ENCODE peak calls at places on chromosomes 4 and X, in seven cellular contexts. A is transverse colon, E is choroid plexus epithelial cell, I is ascending aorta, W is BJ, G is testis, B is cardiac fibroblast. M is an unnamed sample.

GRCh38 chrX:103151799-103152198 is 58.9 kb upstream of the NXF3 start:
- DNase-seq in A (no peak), E (no peak), I (no peak), W (no peak), G (no peak), B (no peak), M (no peak)

GRCh38 chr4:53055716-53056413 is 193.7 kb downstream of the RASL11B start:
- DNase-seq in A (no peak), E (no peak), I (no peak), W (no peak), G (no peak), B (no peak), M (no peak)

GRCh38 chr4:94441838-94442237 is 9.9 kb upstream of the PDLIM5 start:
- DNase-seq in A (no peak), E (no peak), I (no peak), W (no peak), G (no peak), B (peak; percentile 10), M (no peak)

GRCh38 chr4:6605605-6606004 is 30.6 kb downstream of the MAN2B2 start:
- DNase-seq in A (no peak), E (no peak), I (no peak), W (no peak), G (no peak), B (no peak), M (no peak)

GRCh38 chr4:127781303-127782024 is 658 bp upstream of the HSPA4L start:
- DNase-seq in A (peak; percentile 49), E (peak; percentile 43), I (no peak), W (no peak), G (peak; percentile 70), B (no peak), M (peak; percentile 61)

GRCh38 chr4:15382669-15383273 is 45.1 kb upstream of the C1QTNF7 start:
- DNase-seq in A (no peak), E (no peak), I (no peak), W (no peak), G (no peak), B (no peak), M (no peak)

GRCh38 chrX:17595456-17596035 is 141.7 kb upstream of the SCML1 start:
- DNase-seq in A (no peak), E (peak; percentile 44), I (no peak), W (peak; percentile 39), G (no peak), B (peak; percentile 60), M (no peak)

GRCh38 chrX:23483396-23483795 is 148.7 kb downstream of the PTCHD1 start:
- DNase-seq in A (no peak), E (no peak), I (no peak), W (no peak), G (no peak), B (no peak), M (no peak)

GRCh38 chr4:98199247-98199646 is 56.0 kb upstream of the STPG2 start:
- DNase-seq in A (no peak), E (peak; percentile 13), I (no peak), W (no peak), G (peak; percentile 22), B (no peak), M (peak; percentile 15)

GRCh38 chrX:104195489-104196084 is 29.3 kb downstream of the FAM199X start:
- DNase-seq in A (no peak), E (peak; percentile 52), I (no peak), W (no peak), G (no peak), B (peak; percentile 39), M (no peak)

GRCh38 chr4:60863442-60863841 is 336.7 kb upstream of the ADGRL3 start:
- DNase-seq in A (no peak), E (no peak), I (no peak), W (no peak), G (no peak), B (no peak), M (no peak)

GRCh38 chr4:42151568-42152506 is 618 bp downstream of the BEND4 start:
- DNase-seq in A (peak; percentile 51), E (no peak), I (no peak), W (no peak), G (peak; percentile 81), B (no peak), M (no peak)

GRCh38 chr4:166165829-166166420 is 292.9 kb downstream of the TLL1 start:
- DNase-seq in A (no peak), E (peak; percentile 85), I (no peak), W (peak; percentile 22), G (peak; percentile 40), B (peak; percentile 87), M (no peak)

GRCh38 chr4:161714928-161715327 is 448.9 kb downstream of the FSTL5 start:
- DNase-seq in A (no peak), E (peak; percentile 4), I (no peak), W (no peak), G (no peak), B (no peak), M (no peak)

GRCh38 chr4:127598656-127599055 is 34.1 kb upstream of the INTU start:
- DNase-seq in A (no peak), E (no peak), I (no peak), W (no peak), G (no peak), B (no peak), M (no peak)

GRCh38 chr4:169015237-169015636 is 5.2 kb upstream of the CBR4 start:
- DNase-seq in A (no peak), E (no peak), I (no peak), W (no peak), G (peak; percentile 78), B (no peak), M (no peak)

GRCh38 chr4:36038521-36038920 is 205.8 kb downstream of the ARAP2 start:
- DNase-seq in A (no peak), E (no peak), I (no peak), W (no peak), G (no peak), B (no peak), M (no peak)

GRCh38 chr4:184807261-184807660 is 18.5 kb downstream of the ACSL1 start:
- DNase-seq in A (no peak), E (no peak), I (no peak), W (no peak), G (no peak), B (no peak), M (no peak)

GRCh38 chr4:100742045-100742444 is 224.2 kb upstream of the EMCN start:
- DNase-seq in A (no peak), E (peak; percentile 77), I (no peak), W (no peak), G (no peak), B (peak; percentile 86), M (no peak)

GRCh38 chrX:48153769-48154168 is 23.3 kb downstream of the SPACA5B start:
- DNase-seq in A (no peak), E (no peak), I (no peak), W (no peak), G (no peak), B (no peak), M (no peak)

GRCh38 chr4:187937557-187937956 is 58.0 kb upstream of the ZFP42 start:
- DNase-seq in A (no peak), E (no peak), I (no peak), W (no peak), G (no peak), B (no peak), M (no peak)

GRCh38 chr4:182255421-182256190 is 12.4 kb downstream of the TENM3 start:
- DNase-seq in A (no peak), E (no peak), I (no peak), W (no peak), G (no peak), B (no peak), M (no peak)

GRCh38 chr4:163332526-163333405 is at the start of gene NPY1R:
- DNase-seq in A (peak; percentile 75), E (peak; percentile 88), I (peak; percentile 8), W (peak; percentile 9), G (peak; percentile 91), B (peak; percentile 84), M (peak; percentile 49)
- H3K4me3 ChIP-seq in A (peak within 1 kb of the TSS; percentile 42), E (peak within 1 kb of the TSS; percentile 59), I (peak within 1 kb of the TSS; percentile 73), W (peak within 1 kb of the TSS; percentile 43), G (peak within 1 kb of the TSS; percentile 68), B (peak within 1 kb of the TSS; percentile 53), M (peak within 1 kb of the TSS; percentile 50)

GRCh38 chrX:54193085-54193484 is 10.0 kb upstream of the FAM120C start:
- DNase-seq in A (no peak), E (no peak), I (no peak), W (no peak), G (no peak), B (no peak), M (no peak)
- TF ChIP-seq CTCF in A (no peak), E (no peak), I (no peak), W (no peak), G (no peak), B (no peak), M (no peak)

GRCh38 chr4:64205376-64205775 is 203.9 kb downstream of the TECRL start:
- DNase-seq in A (no peak), E (no peak), I (no peak), W (no peak), G (no peak), B (no peak), M (no peak)

GRCh38 chr4:64195582-64195981 is 213.7 kb downstream of the TECRL start:
- DNase-seq in A (no peak), E (no peak), I (no peak), W (no peak), G (no peak), B (no peak), M (no peak)

GRCh38 chr4:64200001-64200555 is 209.2 kb downstream of the TECRL start:
- DNase-seq in A (no peak), E (no peak), I (no peak), W (no peak), G (no peak), B (no peak), M (no peak)
- H3K4me3 ChIP-seq in A (no peak overlapping the region), E (no peak overlapping the region), I (no peak overlapping the region), W (no peak overlapping the region), G (no peak overlapping the region), B (no peak overlapping the region), M (no peak overlapping the region)

GRCh38 chr4:159117564-159117963 is 14.7 kb downstream of the RAPGEF2 start:
- DNase-seq in A (no peak), E (no peak), I (no peak), W (no peak), G (no peak), B (no peak), M (no peak)
- TF ChIP-seq CTCF in A (no peak), E (no peak), I (no peak), W (no peak), G (no peak), B (no peak), M (no peak)

GRCh38 chr4:110737931-110738330 is 115.1 kb upstream of the PITX2 start:
- DNase-seq in A (no peak), E (no peak), I (no peak), W (no peak), G (no peak), B (no peak), M (no peak)

GRCh38 chr4:110730318-110730717 is 107.4 kb upstream of the PITX2 start:
- DNase-seq in A (no peak), E (no peak), I (no peak), W (no peak), G (no peak), B (no peak), M (no peak)

GRCh38 chr4:110735691-110736090 is 112.8 kb upstream of the PITX2 start:
- DNase-seq in A (no peak), E (no peak), I (no peak), W (no peak), G (peak; percentile 61), B (no peak), M (no peak)

GRCh38 chr4:110733901-110734300 is 111.0 kb upstream of the PITX2 start:
- DNase-seq in A (no peak), E (no peak), I (no peak), W (no peak), G (no peak), B (peak; percentile 7), M (no peak)
- H3K4me3 ChIP-seq in A (no peak overlapping the region), E (no peak overlapping the region), I (no peak overlapping the region), W (no peak overlapping the region), G (no peak overlapping the region), B (no peak overlapping the region), M (no peak overlapping the region)

M was measured in heart right ventricle.